ENCODE peak calls at places on chromosomes 1 and 21, in seven cellular contexts. One of them, this sample, is unnamed.

GRCh38 chr1:9127395-9128160 is 1.3 kb downstream of the GPR157 start:
- DNase-seq in astrocyte: no peak
- DNase-seq in T-helper 1 cell: no peak
- DNase-seq in fibroblast of mammary gland: no peak
- DNase-seq in HEK293T: no peak
- DNase-seq in astrocyte of the cerebellum: no peak
- DNase-seq in HS-5: no peak
- DNase-seq in this sample: no peak

GRCh38 chr1:31576201-31576669 is at the start of gene TINAGL1:
- DNase-seq in HEK293T: no peak
- DNase-seq in HS-5: no peak
- DNase-seq in fibroblast of mammary gland: no peak
- DNase-seq in astrocyte of the cerebellum: no peak
- DNase-seq in T-helper 1 cell: no peak
- DNase-seq in astrocyte: no peak
- DNase-seq in this sample: peak

GRCh38 chr1:92601044-92601443 is 114.3 kb upstream of the GFI1 start:
- DNase-seq in astrocyte of the cerebellum: no peak
- DNase-seq in HS-5: no peak
- DNase-seq in fibroblast of mammary gland: peak
- DNase-seq in HEK293T: no peak
- DNase-seq in astrocyte: no peak
- DNase-seq in T-helper 1 cell: no peak
- DNase-seq in this sample: no peak

GRCh38 chr1:107870691-107871090 is 94.3 kb downstream of the VAV3 start:
- DNase-seq in astrocyte of the cerebellum: no peak
- DNase-seq in astrocyte: no peak
- DNase-seq in T-helper 1 cell: no peak
- DNase-seq in HEK293T: no peak
- DNase-seq in fibroblast of mammary gland: peak
- DNase-seq in HS-5: no peak
- DNase-seq in this sample: no peak

GRCh38 chr1:64956241-64956640 is 10.1 kb downstream of the JAK1 start:
- DNase-seq in HS-5: no peak
- DNase-seq in astrocyte: peak
- DNase-seq in fibroblast of mammary gland: no peak
- DNase-seq in astrocyte of the cerebellum: no peak
- DNase-seq in HEK293T: no peak
- DNase-seq in T-helper 1 cell: no peak
- DNase-seq in this sample: no peak

GRCh38 chr1:98662354-98662665 is 789 bp downstream of the SNX7 start:
- DNase-seq in HS-5: no peak
- DNase-seq in fibroblast of mammary gland: no peak
- DNase-seq in astrocyte of the cerebellum: peak
- DNase-seq in T-helper 1 cell: no peak
- DNase-seq in astrocyte: no peak
- DNase-seq in HEK293T: no peak
- DNase-seq in this sample: no peak

GRCh38 chr1:159996653-159997052 is 35.1 kb downstream of the PIGM start:
- DNase-seq in HEK293T: no peak
- DNase-seq in astrocyte of the cerebellum: peak
- DNase-seq in fibroblast of mammary gland: peak
- DNase-seq in HS-5: peak
- DNase-seq in T-helper 1 cell: no peak
- DNase-seq in astrocyte: peak
- DNase-seq in this sample: no peak

GRCh38 chr1:113813218-113813617 is 942 bp upstream of the RSBN1 start:
- DNase-seq in HEK293T: no peak
- DNase-seq in astrocyte: no peak
- DNase-seq in T-helper 1 cell: no peak
- DNase-seq in HS-5: no peak
- DNase-seq in fibroblast of mammary gland: no peak
- DNase-seq in astrocyte of the cerebellum: no peak
- DNase-seq in this sample: no peak

GRCh38 chr1:2135425-2135824 is 59.1 kb downstream of the FAAP20 start:
- DNase-seq in fibroblast of mammary gland: peak
- DNase-seq in T-helper 1 cell: no peak
- DNase-seq in HEK293T: no peak
- DNase-seq in astrocyte of the cerebellum: no peak
- DNase-seq in astrocyte: peak
- DNase-seq in HS-5: no peak
- DNase-seq in this sample: peak

GRCh38 chr1:67919714-67920113 is 86.4 kb upstream of the GNG12 start:
- DNase-seq in HEK293T: no peak
- DNase-seq in fibroblast of mammary gland: no peak
- DNase-seq in astrocyte: no peak
- DNase-seq in HS-5: no peak
- DNase-seq in astrocyte of the cerebellum: no peak
- DNase-seq in T-helper 1 cell: no peak
- DNase-seq in this sample: no peak

GRCh38 chr1:232873931-232874330 is 68.7 kb downstream of the MAP10 start:
- DNase-seq in HS-5: no peak
- DNase-seq in astrocyte of the cerebellum: peak
- DNase-seq in HEK293T: no peak
- DNase-seq in fibroblast of mammary gland: no peak
- DNase-seq in astrocyte: peak
- DNase-seq in T-helper 1 cell: no peak
- DNase-seq in this sample: no peak

GRCh38 chr1:245488346-245489110 is 333.7 kb downstream of the KIF26B start:
- DNase-seq in fibroblast of mammary gland: no peak
- DNase-seq in astrocyte: no peak
- DNase-seq in astrocyte of the cerebellum: no peak
- DNase-seq in HS-5: no peak
- DNase-seq in T-helper 1 cell: no peak
- DNase-seq in HEK293T: no peak
- DNase-seq in this sample: no peak

GRCh38 chr1:70071597-70071996 is 133.8 kb downstream of the LRRC40 start:
- DNase-seq in fibroblast of mammary gland: peak
- DNase-seq in astrocyte of the cerebellum: peak
- DNase-seq in HEK293T: no peak
- DNase-seq in astrocyte: peak
- DNase-seq in T-helper 1 cell: no peak
- DNase-seq in HS-5: no peak
- DNase-seq in this sample: no peak

GRCh38 chr1:234997201-234998173 is 131.2 kb downstream of the TOMM20 start:
- DNase-seq in HEK293T: no peak
- DNase-seq in HS-5: peak
- DNase-seq in fibroblast of mammary gland: peak
- DNase-seq in astrocyte: peak
- DNase-seq in astrocyte of the cerebellum: peak
- DNase-seq in T-helper 1 cell: no peak
- DNase-seq in this sample: peak

GRCh38 chr21:31557956-31558838 is 101.3 kb upstream of the SOD1 start:
- DNase-seq in astrocyte: no peak
- DNase-seq in T-helper 1 cell: peak
- DNase-seq in HS-5: peak
- DNase-seq in fibroblast of mammary gland: no peak
- DNase-seq in HEK293T: peak
- DNase-seq in astrocyte of the cerebellum: no peak
- DNase-seq in this sample: peak

GRCh38 chr1:116666747-116667576 is 571 bp downstream of the IGSF3 start:
- DNase-seq in HEK293T: peak
- DNase-seq in astrocyte of the cerebellum: no peak
- DNase-seq in fibroblast of mammary gland: no peak
- DNase-seq in T-helper 1 cell: no peak
- DNase-seq in astrocyte: no peak
- DNase-seq in HS-5: no peak
- DNase-seq in this sample: peak

GRCh38 chr1:5475572-5475971 is 516.7 kb downstream of the NPHP4 start:
- DNase-seq in T-helper 1 cell: no peak
- DNase-seq in HEK293T: no peak
- DNase-seq in HS-5: no peak
- DNase-seq in astrocyte: no peak
- DNase-seq in astrocyte of the cerebellum: no peak
- DNase-seq in fibroblast of mammary gland: no peak
- DNase-seq in this sample: no peak

GRCh38 chr1:229913491-229913890 is 153.5 kb upstream of the GALNT2 start:
- DNase-seq in astrocyte: no peak
- DNase-seq in T-helper 1 cell: no peak
- DNase-seq in astrocyte of the cerebellum: no peak
- DNase-seq in HS-5: no peak
- DNase-seq in fibroblast of mammary gland: no peak
- DNase-seq in HEK293T: no peak
- DNase-seq in this sample: no peak

GRCh38 chr1:221704291-221704690 is 37.6 kb downstream of the DUSP10 start:
- DNase-seq in HS-5: no peak
- DNase-seq in T-helper 1 cell: no peak
- DNase-seq in fibroblast of mammary gland: no peak
- DNase-seq in astrocyte of the cerebellum: no peak
- DNase-seq in HEK293T: no peak
- DNase-seq in astrocyte: no peak
- DNase-seq in this sample: no peak

GRCh38 chr1:57951390-57951789 is 527.5 kb upstream of the DAB1 start:
- DNase-seq in HS-5: no peak
- DNase-seq in astrocyte: no peak
- DNase-seq in T-helper 1 cell: no peak
- DNase-seq in HEK293T: no peak
- DNase-seq in astrocyte of the cerebellum: no peak
- DNase-seq in fibroblast of mammary gland: no peak
- DNase-seq in this sample: no peak

GRCh38 chr1:180614746-180615145 is 17.1 kb upstream of the XPR1 start:
- DNase-seq in fibroblast of mammary gland: no peak
- DNase-seq in HEK293T: no peak
- DNase-seq in HS-5: no peak
- DNase-seq in astrocyte: peak
- DNase-seq in astrocyte of the cerebellum: peak
- DNase-seq in T-helper 1 cell: no peak
- DNase-seq in this sample: no peak

GRCh38 chr1:117657031-117657430 is 51.2 kb downstream of the TENT5C start:
- DNase-seq in fibroblast of mammary gland: peak
- DNase-seq in HEK293T: no peak
- DNase-seq in HS-5: peak
- DNase-seq in astrocyte: peak
- DNase-seq in astrocyte of the cerebellum: peak
- DNase-seq in T-helper 1 cell: no peak
- DNase-seq in this sample: peak

This sample was measured in prostate gland.